ENCODE peak calls at places on chromosomes 3 and 15, in four cellular contexts. One of them, this sample, is unnamed.

GRCh38 chr3:133758969-133759739 is 13.0 kb downstream of the TF start:
- DNase-seq in A549: no peak
- DNase-seq in K562: no peak
- DNase-seq in HepG2: no peak
- DNase-seq in this sample: no peak

GRCh38 chr15:70033529-70034140 is 64.1 kb downstream of the TLE3 start:
- DNase-seq in A549: no peak
- DNase-seq in K562: no peak
- DNase-seq in HepG2: no peak
- DNase-seq in this sample: no peak

GRCh38 chr3:169811606-169812123 is 1.0 kb upstream of the LRRIQ4 start:
- DNase-seq in A549: no peak
- DNase-seq in K562: no peak
- DNase-seq in HepG2: no peak
- DNase-seq in this sample: no peak

GRCh38 chr15:90859234-90860131 is 8.9 kb upstream of the FURIN start:
- DNase-seq in A549: no peak
- DNase-seq in K562: no peak
- DNase-seq in HepG2: peak; percentile 71
- DNase-seq in this sample: no peak

GRCh38 chr3:115217678-115218451 is 70.8 kb upstream of the ZBTB20 start:
- DNase-seq in A549: peak; percentile 22
- DNase-seq in K562: peak; percentile 8
- DNase-seq in HepG2: peak; percentile 32
- DNase-seq in this sample: peak; percentile 20

GRCh38 chr3:46417841-46418611 is 11.0 kb downstream of the CCRL2 start:
- DNase-seq in A549: no peak
- DNase-seq in K562: no peak
- DNase-seq in HepG2: no peak
- DNase-seq in this sample: peak; percentile 19

GRCh38 chr15:48928877-48929538 is 34.7 kb downstream of the SHC4 start:
- DNase-seq in A549: no peak
- DNase-seq in K562: no peak
- DNase-seq in HepG2: no peak
- DNase-seq in this sample: no peak

GRCh38 chr3:129975332-129976090 is 991 bp downstream of the TRH start:
- DNase-seq in A549: no peak
- DNase-seq in K562: no peak
- DNase-seq in HepG2: no peak
- DNase-seq in this sample: peak; percentile 42

GRCh38 chr15:53506370-53506769 is 253.1 kb downstream of the WDR72 start:
- DNase-seq in A549: peak; percentile 5
- DNase-seq in K562: no peak
- DNase-seq in HepG2: peak; percentile 7
- DNase-seq in this sample: peak; percentile 13

GRCh38 chr15:101142711-101143110 is 109.1 kb downstream of the CHSY1 start:
- DNase-seq in A549: no peak
- DNase-seq in K562: no peak
- DNase-seq in HepG2: no peak
- DNase-seq in this sample: no peak

GRCh38 chr3:133992385-133992784 is 37.3 kb downstream of the SLCO2A1 start:
- DNase-seq in A549: no peak
- DNase-seq in K562: no peak
- DNase-seq in HepG2: no peak
- DNase-seq in this sample: no peak

GRCh38 chr15:29141908-29142747 is 127.5 kb downstream of the NSMCE3 start:
- DNase-seq in A549: no peak
- DNase-seq in K562: no peak
- DNase-seq in HepG2: no peak
- DNase-seq in this sample: no peak

GRCh38 chr15:80549191-80549590 is 145.0 kb downstream of the ARNT2 start:
- DNase-seq in A549: no peak
- DNase-seq in K562: no peak
- DNase-seq in HepG2: no peak
- DNase-seq in this sample: no peak

GRCh38 chr15:99343836-99344551 is 92.7 kb downstream of the LRRC28 start:
- DNase-seq in A549: no peak
- DNase-seq in K562: no peak
- DNase-seq in HepG2: no peak
- DNase-seq in this sample: peak; percentile 66

GRCh38 chr3:119898478-119899177 is 116.7 kb downstream of the NR1I2 start:
- DNase-seq in A549: no peak
- DNase-seq in K562: no peak
- DNase-seq in HepG2: no peak
- DNase-seq in this sample: no peak

GRCh38 chr3:136818191-136818850 is 605 bp upstream of the SLC35G2 start:
- DNase-seq in A549: peak; percentile 71
- DNase-seq in K562: peak; percentile 58
- DNase-seq in HepG2: peak; percentile 77
- DNase-seq in this sample: peak; percentile 48

GRCh38 chr3:56633602-56634371 is 49.3 kb downstream of the TASOR start:
- DNase-seq in A549: no peak
- DNase-seq in K562: no peak
- DNase-seq in HepG2: no peak
- DNase-seq in this sample: no peak

GRCh38 chr15:101058735-101059134 is 139.6 kb downstream of the LRRK1 start:
- DNase-seq in A549: no peak
- DNase-seq in K562: no peak
- DNase-seq in HepG2: no peak
- DNase-seq in this sample: no peak

GRCh38 chr15:85499498-85499897 is 119.1 kb downstream of the AKAP13 start:
- DNase-seq in A549: no peak
- DNase-seq in K562: no peak
- DNase-seq in HepG2: no peak
- DNase-seq in this sample: no peak

GRCh38 chr15:85501574-85501973 is 121.2 kb downstream of the AKAP13 start:
- DNase-seq in A549: no peak
- DNase-seq in K562: no peak
- DNase-seq in HepG2: no peak
- DNase-seq in this sample: no peak

GRCh38 chr15:85498471-85498870 is 118.1 kb downstream of the AKAP13 start:
- DNase-seq in A549: no peak
- DNase-seq in K562: no peak
- DNase-seq in HepG2: no peak
- DNase-seq in this sample: no peak

GRCh38 chr15:85500729-85501128 is 120.3 kb downstream of the AKAP13 start:
- DNase-seq in A549: no peak
- DNase-seq in K562: no peak
- DNase-seq in HepG2: no peak
- DNase-seq in this sample: no peak

GRCh38 chr15:85500060-85500708 is 119.8 kb downstream of the AKAP13 start:
- DNase-seq in A549: no peak
- DNase-seq in K562: no peak
- DNase-seq in HepG2: no peak
- DNase-seq in this sample: no peak
- TF ChIP-seq ESRRA in A549: no peak
- TF ChIP-seq ESRRA in K562: no peak
- TF ChIP-seq ESRRA in HepG2: no peak
- TF ChIP-seq ESRRA in this sample: no peak

GRCh38 chr15:60507596-60508424 is 28.9 kb upstream of the ICE2 start:
- DNase-seq in A549: peak; percentile 75
- DNase-seq in K562: peak; percentile 55
- DNase-seq in HepG2: peak; percentile 43
- DNase-seq in this sample: no peak

GRCh38 chr15:60511351-60512157 is 32.6 kb upstream of the ICE2 start:
- DNase-seq in A549: no peak
- DNase-seq in K562: no peak
- DNase-seq in HepG2: no peak
- DNase-seq in this sample: no peak

GRCh38 chr15:60508442-60508841 is 29.5 kb upstream of the ICE2 start:
- DNase-seq in A549: no peak
- DNase-seq in K562: no peak
- DNase-seq in HepG2: no peak
- DNase-seq in this sample: no peak

GRCh38 chr15:60510006-60510405 is 31.1 kb upstream of the ICE2 start:
- DNase-seq in A549: no peak
- DNase-seq in K562: no peak
- DNase-seq in HepG2: no peak
- DNase-seq in this sample: no peak

DNA sequence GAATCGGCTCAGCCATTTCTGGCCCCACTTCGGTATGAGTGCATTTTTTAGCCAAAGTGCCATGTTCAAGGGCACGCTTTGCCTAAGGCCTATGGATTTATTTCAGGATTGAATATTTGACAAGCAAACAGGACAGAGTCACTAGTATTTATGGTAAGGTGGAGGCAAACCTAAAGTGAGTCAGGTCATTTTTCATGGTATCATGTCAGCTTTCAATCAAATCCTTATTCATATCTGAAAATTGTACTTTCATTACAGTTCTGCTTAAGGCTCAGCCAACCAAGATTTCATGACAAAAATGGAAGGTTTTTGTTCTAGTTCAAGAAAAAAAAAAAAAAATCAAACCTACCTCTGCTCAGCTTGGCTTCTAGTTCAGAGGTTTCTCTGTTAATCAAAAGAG is 30.5 kb upstream of the ICE2 start:
- DNase-seq in A549: no peak
- DNase-seq in K562: no peak
- DNase-seq in HepG2: no peak
- DNase-seq in this sample: no peak
- TF ChIP-seq HMGXB4 in A549: no peak
- TF ChIP-seq HMGXB4 in K562: no peak
- TF ChIP-seq HMGXB4 in HepG2: no peak
- TF ChIP-seq HMGXB4 in this sample: no peak

GRCh38 chr15:63672775-63673174 is 75.6 kb downstream of the FBXL22 start:
- DNase-seq in A549: no peak
- DNase-seq in K562: no peak
- DNase-seq in HepG2: no peak
- DNase-seq in this sample: no peak

GRCh38 chr15:63678383-63678782 is 81.2 kb downstream of the FBXL22 start:
- DNase-seq in A549: no peak
- DNase-seq in K562: no peak
- DNase-seq in HepG2: no peak
- DNase-seq in this sample: no peak

GRCh38 chr15:63675263-63675662 is 78.1 kb downstream of the FBXL22 start:
- DNase-seq in A549: no peak
- DNase-seq in K562: no peak
- DNase-seq in HepG2: no peak
- DNase-seq in this sample: no peak

GRCh38 chr15:63679588-63679987 is 82.4 kb downstream of the FBXL22 start:
- DNase-seq in A549: no peak
- DNase-seq in K562: no peak
- DNase-seq in HepG2: no peak
- DNase-seq in this sample: no peak

DNA sequence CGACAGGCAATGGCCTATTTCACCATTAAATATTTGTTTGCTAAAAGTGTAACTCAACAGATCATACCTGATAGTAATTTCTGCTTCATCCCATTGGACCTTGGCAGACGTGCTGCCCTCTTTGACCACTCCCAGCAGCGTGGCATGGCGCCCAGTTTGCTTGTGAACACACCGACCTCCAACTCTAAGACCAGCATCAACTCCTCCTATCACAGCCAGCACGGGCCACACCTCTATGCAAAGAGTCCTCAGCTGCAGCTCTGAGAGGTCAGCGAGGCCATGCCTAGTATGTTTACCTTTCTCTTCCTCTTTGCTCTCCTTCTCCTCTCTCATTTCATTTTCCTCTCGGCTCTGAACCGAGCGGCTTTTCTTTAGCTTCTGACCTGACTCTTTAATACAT is 80.6 kb downstream of the FBXL22 start:
- DNase-seq in A549: peak; percentile 27
- DNase-seq in K562: no peak
- DNase-seq in HepG2: peak; percentile 16
- DNase-seq in this sample: no peak
- TF ChIP-seq ESRRA in A549: no peak
- TF ChIP-seq ESRRA in K562: no peak
- TF ChIP-seq ESRRA in HepG2: no peak
- TF ChIP-seq ESRRA in this sample: no peak

GRCh38 chr3:73561494-73561893 is 63.2 kb downstream of the PDZRN3 start:
- DNase-seq in A549: no peak
- DNase-seq in K562: no peak
- DNase-seq in HepG2: no peak
- DNase-seq in this sample: no peak
- TF ChIP-seq HMGXB4 in A549: no peak
- TF ChIP-seq HMGXB4 in K562: no peak
- TF ChIP-seq HMGXB4 in HepG2: no peak
- TF ChIP-seq HMGXB4 in this sample: no peak

GRCh38 chr3:196274585-196274984 is 12.9 kb downstream of the PCYT1A start:
- DNase-seq in A549: no peak
- DNase-seq in K562: peak; percentile 69
- DNase-seq in HepG2: no peak
- DNase-seq in this sample: no peak

GRCh38 chr3:196270499-196270898 is 17.0 kb downstream of the PCYT1A start:
- DNase-seq in A549: no peak
- DNase-seq in K562: no peak
- DNase-seq in HepG2: no peak
- DNase-seq in this sample: no peak

GRCh38 chr3:196275126-196275525 is 12.4 kb downstream of the PCYT1A start:
- DNase-seq in A549: no peak
- DNase-seq in K562: no peak
- DNase-seq in HepG2: no peak
- DNase-seq in this sample: no peak

GRCh38 chr3:196272826-196273225 is 14.7 kb downstream of the PCYT1A start:
- DNase-seq in A549: no peak
- DNase-seq in K562: no peak
- DNase-seq in HepG2: no peak
- DNase-seq in this sample: no peak

GRCh38 chr3:196273655-196274054 is 13.9 kb downstream of the PCYT1A start:
- DNase-seq in A549: no peak
- DNase-seq in K562: no peak
- DNase-seq in HepG2: no peak
- DNase-seq in this sample: peak; percentile 56
- TF ChIP-seq ESRRA in A549: no peak
- TF ChIP-seq ESRRA in K562: no peak
- TF ChIP-seq ESRRA in HepG2: no peak
- TF ChIP-seq ESRRA in this sample: no peak

This sample was measured in WTC11.